ENCODE peak calls at places on chromosomes 13 and 19, in six cellular contexts. I is AG20443; O is NCI-H1436; R is NCI-H2081; J is HAP-1; T is activated T-helper 1 cell treated with anti-CD3 and anti-CD28 coated beads, Interleukin-2, amount 50 U/mL, for 16 hours. K is an unnamed sample.
A peak's percentile ranks its signal among the peaks of the same experiment; 100 is the strongest.

GRCh38 chr19:22532388-22533310 is 101.5 kb upstream of the ZNF492 start:
- DNase-seq in I (no peak), O (no peak), R (no peak), J (no peak), T (no peak), K (no peak)

GRCh38 chr19:5718579-5719273 is 1.2 kb downstream of the LONP1 start:
- DNase-seq in I (peak; percentile 66), O (peak; percentile 8), R (no peak), J (peak; percentile 52), T (no peak), K (peak; percentile 88)

GRCh38 chr19:31154021-31154420 is 195.2 kb downstream of the TSHZ3 start:
- DNase-seq in I (peak; percentile 77), O (no peak), R (no peak), J (no peak), T (no peak), K (no peak)

GRCh38 chr19:19213822-19214558 is 2.2 kb downstream of the NCAN start:
- DNase-seq in I (no peak), O (no peak), R (no peak), J (no peak), T (no peak), K (no peak)

GRCh38 chr13:21913010-21913409 is 242.1 kb downstream of the FGF9 start:
- DNase-seq in I (peak; percentile 23), O (no peak), R (no peak), J (no peak), T (no peak), K (no peak)

GRCh38 chr19:46606681-46607440 is 5.7 kb downstream of the CALM3 start:
- DNase-seq in I (no peak), O (no peak), R (no peak), J (no peak), T (no peak), K (no peak)

GRCh38 chr13:43787998-43788397 is 1.2 kb upstream of the ENOX1 start:
- DNase-seq in I (no peak), O (no peak), R (peak; percentile 66), J (peak; percentile 68), T (no peak), K (no peak)

GRCh38 chr13:98033277-98034247 is 80.1 kb downstream of the IPO5 start:
- DNase-seq in I (peak; percentile 71), O (no peak), R (no peak), J (peak; percentile 44), T (no peak), K (peak; percentile 46)

GRCh38 chr13:59514316-59514715 is 649.4 kb downstream of the DIAPH3 start:
- DNase-seq in I (no peak), O (no peak), R (no peak), J (no peak), T (no peak), K (no peak)

GRCh38 chr19:48997972-48998371 is 4.3 kb downstream of the RUVBL2 start:
- DNase-seq in I (peak; percentile 56), O (peak; percentile 41), R (no peak), J (peak; percentile 88), T (no peak), K (no peak)

GRCh38 chr19:1206063-1206732 is 620 bp downstream of the STK11 start:
- DNase-seq in I (no peak), O (no peak), R (no peak), J (no peak), T (no peak), K (no peak)

GRCh38 chr19:52923782-52924593 is 760 bp upstream of the ZNF888 start:
- DNase-seq in I (peak; percentile 28), O (no peak), R (no peak), J (no peak), T (no peak), K (no peak)

GRCh38 chr13:110593430-110594130 is 21.8 kb upstream of the NAXD start:
- DNase-seq in I (peak; percentile 65), O (peak; percentile 27), R (no peak), J (peak; percentile 38), T (no peak), K (no peak)

GRCh38 chr19:55097864-55098715 is 19.3 kb downstream of the PPP1R12C start:
- DNase-seq in I (no peak), O (no peak), R (no peak), J (no peak), T (no peak), K (no peak)

GRCh38 chr19:3253270-3253669 is 28.8 kb downstream of the CELF5 start:
- DNase-seq in I (no peak), O (no peak), R (no peak), J (no peak), T (no peak), K (no peak)

GRCh38 chr19:2123682-2124387 is 27.1 kb downstream of the IZUMO4 start:
- DNase-seq in I (peak; percentile 43), O (no peak), R (no peak), J (peak; percentile 43), T (no peak), K (no peak)

GRCh38 chr19:9934132-9934950 is 2.0 kb downstream of the OLFM2 start:
- DNase-seq in I (peak; percentile 90), O (peak; percentile 68), R (peak; percentile 32), J (peak; percentile 93), T (peak; percentile 57), K (no peak)

GRCh38 chr19:53947624-53948023 is 15.1 kb upstream of the CACNG8 start:
- DNase-seq in I (no peak), O (no peak), R (no peak), J (peak; percentile 24), T (no peak), K (no peak)

GRCh38 chr13:98480915-98481510 is 95.9 kb downstream of the STK24 start:
- DNase-seq in I (no peak), O (no peak), R (no peak), J (no peak), T (no peak), K (no peak)

GRCh38 chr19:45424191-45425058 is 708 bp upstream of the ERCC1 start:
- DNase-seq in I (peak; percentile 82), O (no peak), R (no peak), J (peak; percentile 54), T (no peak), K (peak; percentile 84)

GRCh38 chr19:50377517-50377916 is 1.3 kb downstream of the NR1H2 start:
- DNase-seq in I (no peak), O (no peak), R (no peak), J (no peak), T (no peak), K (no peak)